ENCODE peak calls at places on chromosomes 4 and X, in five cellular contexts. M is CD8-positive, alpha-beta memory T cell; F is tibial artery; Q is GM12865; G is dorsolateral prefrontal cortex. D is an unnamed sample.

GRCh38 chr4:55768291-55768690 is 51.3 kb upstream of the EXOC1L start:
- DNase-seq in M (no peak), F (no peak), Q (no peak), G (no peak), D (no peak)

GRCh38 chr4:125529071-125529470 is 214.3 kb downstream of the FAT4 start:
- DNase-seq in M (no peak), F (no peak), Q (no peak), G (no peak), D (no peak)

GRCh38 chr4:112082954-112083586 is 62.2 kb upstream of the FAM241A start:
- DNase-seq in M (no peak), F (no peak), Q (no peak), G (no peak), D (no peak)

GRCh38 chr4:104395219-104395618 is 99.5 kb downstream of the CXXC4 start:
- DNase-seq in M (no peak), F (no peak), Q (no peak), G (no peak), D (no peak)

GRCh38 chr4:188403272-188403671 is 264.0 kb downstream of the TRIML1 start:
- DNase-seq in M (no peak), F (no peak), Q (no peak), G (no peak), D (no peak)

GRCh38 chrX:139832728-139833309 is 100.0 kb downstream of the ATP11C start:
- DNase-seq in M (no peak), F (no peak), Q (no peak), G (no peak), D (no peak)

GRCh38 chr4:38454284-38454683 is 209.7 kb upstream of the KLF3 start:
- DNase-seq in M (no peak), F (no peak), Q (no peak), G (no peak), D (no peak)

GRCh38 chrX:18389968-18390367 is 35.4 kb upstream of the CDKL5 start:
- DNase-seq in M (no peak), F (no peak), Q (peak; percentile 8), G (no peak), D (no peak)

GRCh38 chr4:20480161-20480947 is 219.9 kb upstream of the PACRGL start:
- DNase-seq in M (no peak), F (no peak), Q (no peak), G (no peak), D (no peak)

GRCh38 chr4:95517799-95518198 is 31.0 kb downstream of the UNC5C start:
- DNase-seq in M (no peak), F (no peak), Q (no peak), G (no peak), D (no peak)

GRCh38 chrX:110222497-110223257 is 95.2 kb downstream of the AMMECR1 start:
- DNase-seq in M (no peak), F (no peak), Q (no peak), G (no peak), D (no peak)

GRCh38 chr4:45527160-45527559 is 596.7 kb downstream of the GABRG1 start:
- DNase-seq in M (no peak), F (no peak), Q (no peak), G (no peak), D (no peak)

GRCh38 chr4:74018116-74018515 is 19.6 kb upstream of the CXCL5 start:
- DNase-seq in M (no peak), F (no peak), Q (no peak), G (no peak), D (no peak)

GRCh38 chr4:187865914-187866313 is 129.7 kb upstream of the ZFP42 start:
- DNase-seq in M (no peak), F (no peak), Q (no peak), G (no peak), D (no peak)

GRCh38 chrX:47817421-47817820 is 19.3 kb upstream of the ZNF81 start:
- DNase-seq in M (no peak), F (no peak), Q (no peak), G (no peak), D (no peak)

GRCh38 chrX:71911023-71911730 is 532 bp downstream of the NHSL2 start:
- DNase-seq in M (peak; percentile 50), F (no peak), Q (no peak), G (no peak), D (no peak)

GRCh38 chr4:163755013-163755412 is 260.5 kb downstream of the TMA16 start:
- DNase-seq in M (no peak), F (no peak), Q (peak; percentile 38), G (no peak), D (no peak)

GRCh38 chr4:185835336-185835735 is 23.3 kb upstream of the SORBS2 start:
- DNase-seq in M (no peak), F (no peak), Q (no peak), G (no peak), D (no peak)

GRCh38 chr4:157574606-157575005 is 354.1 kb downstream of the GRIA2 start:
- DNase-seq in M (no peak), F (no peak), Q (no peak), G (no peak), D (no peak)

GRCh38 chr4:40976343-40976742 is 226.6 kb downstream of the NSUN7 start:
- DNase-seq in M (no peak), F (no peak), Q (peak; percentile 71), G (no peak), D (no peak)

GRCh38 chr4:107069049-107069448 is 32.9 kb upstream of the DKK2 start:
- DNase-seq in M (no peak), F (no peak), Q (no peak), G (no peak), D (no peak)

GRCh38 chr4:128351502-128351901 is 63.9 kb upstream of the PGRMC2 start:
- DNase-seq in M (no peak), F (no peak), Q (no peak), G (no peak), D (no peak)